ENCODE peak calls at places on chromosomes 5 and 9, in nine cellular contexts. Q is GDM1; R is endothelial cell; A is NAMALWA; L is PC-3; E is effector memory CD4-positive, alpha-beta T cell; H is substantia nigra; J is H7; V is GM12865. W is an unnamed sample.

GRCh38 chr5:159993194-159993593 is 15.7 kb upstream of the TTC1 start:
- DNase-seq in E (no peak), H (no peak), Q (no peak), R (no peak), A (no peak), J (no peak), L (no peak), V (no peak), W (no peak)

GRCh38 chr5:142915840-142916424 is 145.8 kb downstream of the ARHGAP26 start:
- DNase-seq in L (peak), V (peak), H (no peak), Q (no peak), R (peak), A (peak), J (peak), E (no peak), W (no peak)

GRCh38 chr5:28576022-28576421 is 1537.6 kb upstream of the CDH9 start:
- DNase-seq in L (peak), R (no peak), H (no peak), A (peak), V (no peak), J (peak), E (no peak), Q (no peak), W (no peak)

GRCh38 chr5:173522518-173522917 is 93.9 kb downstream of the BOD1 start:
- DNase-seq in E (no peak), J (no peak), H (no peak), R (no peak), V (no peak), A (no peak), L (no peak), Q (no peak), W (no peak)

GRCh38 chr9:5085993-5086392 is 99.4 kb downstream of the INSL6 start:
- DNase-seq in L (no peak), V (no peak), Q (no peak), H (no peak), J (peak), R (no peak), E (no peak), A (no peak), W (no peak)

GRCh38 chr9:18710089-18710488 is 236.1 kb downstream of the ADAMTSL1 start:
- DNase-seq in J (peak), A (no peak), Q (no peak), V (no peak), R (no peak), H (no peak), L (no peak), E (no peak), W (no peak)

GRCh38 chr5:151181818-151182217 is 24.2 kb upstream of the ANXA6 start:
- DNase-seq in E (no peak), A (no peak), L (no peak), V (no peak), Q (no peak), H (no peak), J (no peak), R (no peak), W (no peak)

GRCh38 chr9:70127036-70127435 is 83.4 kb downstream of the MAMDC2 start:
- DNase-seq in L (no peak), J (no peak), H (no peak), R (no peak), A (no peak), V (no peak), Q (no peak), E (no peak), W (no peak)

GRCh38 chr9:75084081-75084672 is 3.8 kb downstream of the NMRK1 start:
- DNase-seq in J (no peak), Q (no peak), E (no peak), L (no peak), A (no peak), R (no peak), H (no peak), V (no peak), W (no peak)

GRCh38 chr9:128706671-128707381 is 4.5 kb downstream of the PKN3 start:
- DNase-seq in A (no peak), V (no peak), H (no peak), E (no peak), R (no peak), L (no peak), Q (no peak), J (peak), W (no peak)

GRCh38 chr5:159961176-159961689 is 45.0 kb downstream of the ADRA1B start:
- DNase-seq in V (no peak), Q (no peak), R (no peak), H (no peak), L (no peak), J (no peak), A (no peak), E (no peak), W (no peak)

GRCh38 chr5:59038169-59039002 is 455.5 kb downstream of the RAB3C start:
- DNase-seq in H (no peak), Q (no peak), A (no peak), L (no peak), J (no peak), R (no peak), V (no peak), E (no peak), W (no peak)

GRCh38 chr5:179267071-179267670 is 78.1 kb downstream of the ADAMTS2 start:
- DNase-seq in Q (no peak), E (no peak), L (no peak), V (no peak), A (no peak), J (peak), H (no peak), R (no peak), W (no peak)

GRCh38 chr5:34743878-34744277 is 87.8 kb downstream of the RAI14 start:
- DNase-seq in V (no peak), J (no peak), H (no peak), A (no peak), L (no peak), R (no peak), Q (no peak), E (no peak), W (no peak)

GRCh38 chr5:152556779-152557178 is 151.7 kb upstream of the NMUR2 start:
- DNase-seq in Q (no peak), A (no peak), J (no peak), R (no peak), E (no peak), H (no peak), V (no peak), L (no peak), W (no peak)

GRCh38 chr9:91111876-91112275 is 249.8 kb downstream of the AUH start:
- DNase-seq in A (no peak), L (no peak), H (no peak), E (no peak), V (no peak), Q (no peak), J (no peak), R (no peak), W (no peak)

GRCh38 chr5:11050596-11051304 is 289.7 kb upstream of the DAP start:
- DNase-seq in A (no peak), Q (no peak), J (no peak), E (no peak), H (no peak), L (peak), V (no peak), R (no peak), W (no peak)

GRCh38 chr5:32160228-32160627 is 13.9 kb downstream of the GOLPH3 start:
- DNase-seq in L (no peak), A (no peak), E (no peak), H (no peak), R (no peak), J (no peak), Q (no peak), V (no peak), W (no peak)

GRCh38 chr9:116873441-116873840 is 186.3 kb downstream of the TRIM32 start:
- DNase-seq in R (no peak), L (no peak), A (peak), H (no peak), Q (no peak), E (no peak), J (no peak), V (no peak), W (no peak)

GRCh38 chr9:122949696-122950095 is 8.9 kb downstream of the RABGAP1 start:
- DNase-seq in H (no peak), J (peak), E (no peak), L (no peak), R (no peak), A (no peak), Q (no peak), V (no peak), W (no peak)

W was measured in putamen.